ENCODE peak calls at places on chromosomes 1 and 21, in ten cellular contexts. G is skeletal muscle cell, Q is kidney, C is spleen, A is heart left ventricle, V is brain microvascular endothelial cell, F is psoas muscle, N is fibroblast of pulmonary artery, L is uterus, B is GM06990. T is an unnamed sample.

GRCh38 chr1:207810173-207810572 is 58.3 kb downstream of the CD46 start:
- DNase-seq in L (no peak), B (no peak), F (no peak), V (peak), N (peak), C (no peak), G (peak), Q (no peak), A (no peak), T (no peak)

GRCh38 chr21:40846057-40846456 is 901 bp downstream of the DSCAM start:
- DNase-seq in B (no peak), Q (no peak), L (no peak), F (no peak), A (no peak), G (no peak), C (no peak), V (no peak), N (no peak), T (no peak)

GRCh38 chr21:32803651-32804050 is 32.1 kb upstream of the PAXBP1 start:
- DNase-seq in N (peak), B (no peak), F (no peak), C (no peak), Q (no peak), L (no peak), A (no peak), V (peak), G (no peak), T (peak)

GRCh38 chr1:156493154-156493631 is 7.4 kb downstream of the MEF2D start:
- DNase-seq in C (no peak), Q (peak), B (no peak), G (no peak), F (no peak), N (no peak), A (peak), L (no peak), V (no peak), T (no peak)

GRCh38 chr1:8284167-8284566 is 33.7 kb upstream of the SLC45A1 start:
- DNase-seq in A (no peak), B (no peak), C (no peak), G (peak), F (no peak), V (peak), L (no peak), Q (no peak), N (peak), T (no peak)

GRCh38 chr1:243642936-243643335 is 207.1 kb downstream of the AKT3 start:
- DNase-seq in B (no peak), N (peak), A (no peak), V (peak), L (no peak), G (no peak), C (no peak), Q (no peak), F (no peak), T (no peak)

GRCh38 chr21:31894441-31894840 is 21.6 kb downstream of the HUNK start:
- DNase-seq in G (no peak), Q (no peak), B (no peak), L (no peak), A (no peak), V (no peak), C (no peak), N (no peak), F (no peak), T (no peak)

GRCh38 chr21:36436829-36437744 is 42.8 kb downstream of the CLDN14 start:
- DNase-seq in V (no peak), G (no peak), C (no peak), B (no peak), A (no peak), Q (no peak), N (no peak), L (no peak), F (no peak), T (no peak)

GRCh38 chr21:17472167-17472566 is 40.7 kb upstream of the CXADR start:
- DNase-seq in A (no peak), G (no peak), B (no peak), N (no peak), L (no peak), C (no peak), Q (no peak), V (no peak), F (no peak), T (no peak)

GRCh38 chr21:45822002-45822397 is 159.6 kb upstream of the COL6A1 start:
- DNase-seq in L (no peak), Q (no peak), N (no peak), C (no peak), B (no peak), V (no peak), G (no peak), A (no peak), F (no peak), T (no peak)

GRCh38 chr1:245039196-245039595 is 115.6 kb upstream of the KIF26B start:
- DNase-seq in Q (no peak), B (no peak), G (no peak), N (no peak), C (no peak), L (no peak), A (no peak), F (no peak), V (no peak), T (no peak)

GRCh38 chr1:153510984-153511410 is 24.8 kb downstream of the S100A6 start:
- DNase-seq in V (peak), A (peak), F (peak), Q (peak), B (peak), C (peak), N (peak), L (peak), G (no peak), T (peak)

GRCh38 chr1:214146523-214146922 is 134.4 kb upstream of the SMYD2 start:
- DNase-seq in L (no peak), C (no peak), G (no peak), A (no peak), B (no peak), F (no peak), Q (no peak), N (no peak), V (no peak), T (no peak)

GRCh38 chr1:100575406-100575805 is 37.5 kb downstream of the GPR88 start:
- DNase-seq in A (no peak), V (no peak), N (no peak), C (no peak), Q (no peak), L (no peak), F (no peak), G (no peak), B (no peak), T (no peak)

GRCh38 chr1:81458186-81458585 is 342.5 kb upstream of the ADGRL2 start:
- DNase-seq in V (no peak), L (no peak), Q (no peak), C (peak), F (no peak), N (no peak), B (no peak), G (no peak), A (no peak), T (no peak)

GRCh38 chr1:56576880-56577858 is 2.2 kb downstream of the PLPP3 start:
- DNase-seq in N (peak), A (peak), F (no peak), Q (no peak), G (no peak), C (no peak), L (no peak), B (no peak), V (peak), T (peak)

GRCh38 chr1:78255849-78256248 is 210.1 kb downstream of the GIPC2 start:
- DNase-seq in L (no peak), G (no peak), V (no peak), B (no peak), N (no peak), C (no peak), A (no peak), F (no peak), Q (no peak), T (no peak)

GRCh38 chr1:53087332-53088285 is 25.6 kb downstream of the PODN start:
- DNase-seq in V (no peak), Q (no peak), F (no peak), C (no peak), N (no peak), A (no peak), B (no peak), G (peak), L (no peak), T (no peak)

GRCh38 chr1:93997756-93998155 is 88.5 kb upstream of the GCLM start:
- DNase-seq in A (no peak), B (no peak), C (no peak), G (no peak), L (no peak), F (no peak), Q (no peak), N (no peak), V (no peak), T (no peak)

GRCh38 chr21:29625990-29626389 is 313.8 kb downstream of the GRIK1 start:
- DNase-seq in F (no peak), Q (no peak), G (no peak), L (no peak), A (no peak), B (no peak), V (no peak), N (no peak), C (no peak), T (no peak)

GRCh38 chr21:46157987-46158451 is 2.6 kb upstream of the FTCD start:
- DNase-seq in L (no peak), A (no peak), Q (peak), V (no peak), F (no peak), C (no peak), N (no peak), B (no peak), G (no peak), T (no peak)

GRCh38 chr1:232704694-232705680 is 75.1 kb upstream of the SIPA1L2 start:
- DNase-seq in V (peak), N (peak), Q (no peak), L (peak), C (no peak), G (peak), A (peak), F (peak), B (no peak), T (peak)

GRCh38 chr1:59498640-59499039 is 201.7 kb downstream of the FGGY start:
- DNase-seq in B (no peak), L (no peak), A (no peak), Q (no peak), V (no peak), F (no peak), G (no peak), C (no peak), N (peak), T (peak)

GRCh38 chr1:91550961-91551360 is 50.3 kb downstream of the CDC7 start:
- DNase-seq in A (no peak), G (no peak), Q (no peak), F (no peak), N (no peak), C (no peak), L (no peak), V (no peak), B (no peak), T (no peak)

GRCh38 chr1:73044241-73044640 is 761.9 kb upstream of the NEGR1 start:
- DNase-seq in N (no peak), B (no peak), A (no peak), F (no peak), Q (no peak), L (no peak), G (peak), C (no peak), V (no peak), T (peak)

GRCh38 chr1:40692429-40692905 is 963 bp downstream of the NFYC start:
- DNase-seq in L (no peak), F (no peak), V (peak), A (no peak), N (peak), B (no peak), Q (no peak), G (no peak), C (no peak), T (no peak)

GRCh38 chr1:51648180-51649109 is 31.6 kb downstream of the OSBPL9 start:
- DNase-seq in Q (no peak), L (no peak), F (no peak), N (peak), G (peak), V (peak), A (peak), C (no peak), B (no peak), T (peak)

GRCh38 chr1:101235241-101235695 is 1.6 kb upstream of the S1PR1 start:
- DNase-seq in F (no peak), C (no peak), L (no peak), N (no peak), B (no peak), V (no peak), A (no peak), G (no peak), Q (no peak), T (peak)

GRCh38 chr1:25743164-25744139 is 56.5 kb upstream of the SELENON start:
- DNase-seq in G (peak), F (peak), B (no peak), A (peak), C (peak), L (peak), Q (peak), V (peak), N (peak), T (no peak)

GRCh38 chr1:233410906-233411305 is 83.4 kb downstream of the MAP3K21 start:
- DNase-seq in C (no peak), N (no peak), L (no peak), V (no peak), F (no peak), Q (no peak), G (no peak), B (no peak), A (no peak), T (no peak)

GRCh38 chr1:78147031-78147430 is 101.3 kb downstream of the GIPC2 start:
- DNase-seq in N (no peak), V (no peak), A (no peak), L (no peak), C (no peak), G (no peak), Q (no peak), B (no peak), F (no peak), T (no peak)

GRCh38 chr1:167900907-167901306 is 13.0 kb downstream of the ADCY10 start:
- DNase-seq in V (no peak), B (no peak), C (no peak), L (no peak), N (no peak), F (no peak), A (no peak), G (no peak), Q (no peak), T (no peak)

GRCh38 chr1:230073371-230074035 is 6.5 kb downstream of the GALNT2 start:
- DNase-seq in G (peak), B (no peak), C (no peak), A (no peak), L (no peak), Q (no peak), V (peak), F (peak), N (no peak), T (peak)

GRCh38 chr1:234235373-234235772 is 137.9 kb upstream of the COA6 start:
- DNase-seq in V (no peak), N (no peak), B (no peak), A (no peak), F (no peak), L (no peak), C (no peak), G (no peak), Q (no peak), T (no peak)

GRCh38 chr1:192967901-192968300 is 91.3 kb downstream of the UCHL5 start:
- DNase-seq in Q (no peak), N (no peak), F (no peak), C (no peak), G (no peak), A (no peak), V (no peak), L (no peak), B (no peak), T (no peak)

GRCh38 chr1:18109058-18109755 is 1.6 kb downstream of the IGSF21 start:
- DNase-seq in V (no peak), Q (no peak), F (no peak), A (no peak), N (no peak), B (no peak), L (no peak), C (no peak), G (no peak), T (peak)

GRCh38 chr1:207959141-207959825 is 48.4 kb upstream of the CD34 start:
- DNase-seq in N (peak), Q (peak), G (no peak), A (peak), C (peak), V (peak), L (peak), F (peak), B (peak), T (peak)

GRCh38 chr21:34669149-34669879 is 520 bp downstream of the CLIC6 start:
- DNase-seq in V (no peak), C (no peak), B (peak), L (no peak), F (peak), Q (peak), G (no peak), A (peak), N (no peak), T (no peak)

GRCh38 chr1:20867847-20868246 is 80.7 kb upstream of the HP1BP3 start:
- DNase-seq in N (peak), V (no peak), Q (no peak), C (no peak), B (no peak), G (peak), A (no peak), L (no peak), F (no peak), T (no peak)

GRCh38 chr1:40435876-40436275 is 14.4 kb upstream of the ZFP69B start:
- DNase-seq in F (no peak), L (no peak), C (no peak), A (no peak), V (no peak), Q (no peak), N (peak), G (no peak), B (no peak), T (no peak)

DNA sequence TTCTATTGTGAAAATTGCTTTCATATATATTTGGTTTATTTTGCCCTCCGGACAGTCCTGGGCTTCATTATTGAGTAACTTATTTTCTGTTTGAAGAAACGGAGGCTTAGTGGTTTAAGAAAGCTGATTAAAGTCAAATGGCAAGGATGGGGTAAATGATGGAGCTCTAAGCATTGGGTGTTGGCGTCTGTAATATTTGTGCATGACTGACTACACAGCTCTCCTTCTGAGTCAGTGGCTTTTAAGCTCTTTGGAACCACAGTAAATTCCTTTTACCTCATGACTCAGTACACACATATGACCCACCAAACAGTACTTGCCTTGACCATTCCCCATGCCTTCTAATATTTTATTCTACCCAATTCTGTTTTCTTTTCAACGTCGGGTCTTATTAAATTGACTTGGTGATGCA is 21.0 kb downstream of the B3GALT5 start:
- DNase-seq in B (no peak), N (peak), L (no peak), A (no peak), C (no peak), F (no peak), Q (no peak), G (peak), V (peak), T (no peak)
- H3K4me3 ChIP-seq in B (no peak), N (no peak), L (no peak), A (no peak), C (no peak), F (no peak), Q (no peak), G (no peak), V (no peak), T (no peak)

DNA sequence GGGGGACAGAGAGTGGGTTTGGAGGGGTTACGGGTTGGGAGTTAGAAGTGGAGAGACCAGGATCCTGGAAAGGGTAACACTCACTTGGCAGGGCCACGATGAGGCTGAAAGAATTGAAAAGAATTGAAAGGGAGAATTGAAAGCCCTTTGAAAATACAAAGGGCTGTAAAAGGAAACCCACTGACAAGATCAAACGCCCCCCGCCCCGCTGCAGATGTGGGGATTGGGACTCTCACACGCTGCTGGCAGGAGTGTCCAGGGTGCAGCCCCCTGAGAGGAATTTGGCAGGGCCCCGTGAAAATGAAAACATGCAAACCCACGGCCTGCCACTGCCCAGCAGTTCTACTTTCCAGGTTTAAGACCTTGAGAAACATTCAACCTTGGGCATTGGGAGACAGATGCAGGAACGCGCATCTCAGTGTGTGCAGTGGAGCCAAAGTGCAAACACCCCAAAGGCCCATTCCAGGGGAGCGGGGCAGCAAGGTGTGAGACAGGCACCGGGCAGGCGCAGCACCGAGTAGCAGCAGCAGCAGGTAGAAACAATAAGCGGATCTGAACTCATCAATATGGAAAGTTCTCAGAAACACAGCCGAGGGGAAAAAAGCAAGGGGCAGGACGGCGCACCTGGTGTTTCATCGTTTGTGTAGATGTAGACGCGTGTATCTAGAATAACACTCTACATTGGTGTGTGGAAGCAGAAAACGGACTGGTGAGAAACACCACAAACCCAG is 8.3 kb upstream of the TNFRSF1B start:
- DNase-seq in F (no peak), G (no peak), C (peak), Q (peak), B (no peak), L (no peak), N (no peak), A (no peak), V (no peak), T (no peak)
- H3K4me3 ChIP-seq in F (no peak), G (no peak), C (no peak), Q (no peak), B (no peak), L (no peak), N (no peak), A (no peak), V (no peak), T (no peak)

DNA sequence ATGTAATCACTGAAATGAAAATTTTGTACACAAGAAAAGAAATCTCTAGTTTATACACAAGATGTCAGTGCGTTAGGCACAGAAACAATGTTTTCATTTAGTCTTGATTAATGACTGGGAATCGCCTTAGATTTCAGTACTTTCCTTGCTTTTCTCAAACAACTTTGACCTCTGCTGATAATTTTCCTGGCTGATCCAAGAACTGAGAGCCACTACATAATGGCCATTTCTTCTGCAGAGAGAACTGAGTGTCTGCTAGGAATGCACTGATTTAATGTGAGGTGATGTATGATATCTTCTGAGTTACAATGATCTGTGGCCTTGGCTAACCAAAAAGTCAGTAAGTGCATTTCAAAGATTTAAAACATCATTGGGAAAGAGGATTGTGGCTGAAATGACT is 308.1 kb downstream of the CTH start:
- DNase-seq in C (no peak), L (no peak), B (no peak), Q (no peak), N (no peak), V (no peak), G (no peak), A (no peak), F (no peak), T (peak)
- H3K4me3 ChIP-seq in C (no peak), L (no peak), B (no peak), Q (no peak), N (no peak), V (no peak), G (no peak), A (no peak), F (no peak), T (no peak)

GRCh38 chr1:67299296-67299695 is 8.4 kb upstream of the IL12RB2 start:
- DNase-seq in A (no peak), Q (no peak), L (no peak), F (no peak), G (no peak), V (no peak), C (no peak), B (no peak), N (no peak), T (no peak)

GRCh38 chr1:67290236-67290635 is 17.4 kb upstream of the IL12RB2 start:
- DNase-seq in V (no peak), B (no peak), F (no peak), L (no peak), G (no peak), A (no peak), N (no peak), Q (no peak), C (no peak), T (no peak)

GRCh38 chr1:67298762-67299161 is 8.9 kb upstream of the IL12RB2 start:
- DNase-seq in L (no peak), Q (no peak), N (no peak), F (no peak), G (no peak), A (no peak), C (no peak), V (no peak), B (no peak), T (peak)

GRCh38 chr1:67300561-67300960 is 7.1 kb upstream of the IL12RB2 start:
- DNase-seq in V (no peak), C (no peak), N (no peak), B (no peak), L (no peak), F (no peak), A (no peak), Q (no peak), G (no peak), T (no peak)

GRCh38 chr1:67294836-67295622 is 12.6 kb upstream of the IL12RB2 start:
- DNase-seq in V (no peak), N (no peak), F (no peak), C (no peak), G (no peak), B (no peak), L (no peak), Q (no peak), A (no peak), T (no peak)
- H3K4me3 ChIP-seq in V (no peak), N (no peak), F (no peak), C (no peak), G (no peak), B (no peak), L (no peak), Q (no peak), A (no peak), T (no peak)

GRCh38 chr1:204359474-204360255 is at the start of gene PLEKHA6:
- DNase-seq in A (peak), F (peak), B (no peak), Q (peak), C (no peak), L (peak), V (no peak), G (no peak), N (peak), T (peak)
- H3K4me3 ChIP-seq in A (no peak), F (no peak), B (no peak), Q (no peak), C (no peak), L (no peak), V (no peak), G (peak), N (no peak), T (no peak)